ENCODE peak calls at places on chromosomes 4 and X, in four cellular contexts. V, N, F and P are unnamed samples.

GRCh38 chr4:78336093-78336943 is 215.3 kb upstream of the ANXA3 start:
- DNase-seq in V (no peak), N (peak; percentile 10), F (peak; percentile 29), P (peak; percentile 15)

GRCh38 chr4:859496-859895 is 33.6 kb upstream of the CPLX1 start:
- DNase-seq in V (no peak), N (no peak), F (no peak), P (no peak)

GRCh38 chr4:61200195-61200990 is at the start of gene ADGRL3:
- DNase-seq in V (no peak), N (peak; percentile 43), F (peak; percentile 9), P (peak; percentile 63)

GRCh38 chrX:110964761-110965160 is 131.2 kb upstream of the PAK3 start:
- DNase-seq in V (no peak), N (no peak), F (no peak), P (no peak)

GRCh38 chr4:38716271-38716670 is 52.3 kb downstream of the KLF3 start:
- DNase-seq in V (no peak), N (no peak), F (no peak), P (no peak)

GRCh38 chr4:142474398-142475087 is 371.6 kb downstream of the INPP4B start:
- DNase-seq in V (no peak), N (peak; percentile 96), F (peak; percentile 56), P (no peak)

GRCh38 chr4:98746530-98746929 is 88.1 kb upstream of the TSPAN5 start:
- DNase-seq in V (no peak), N (no peak), F (no peak), P (no peak)

GRCh38 chr4:52935317-52935716 is 73.2 kb downstream of the RASL11B start:
- DNase-seq in V (no peak), N (peak; percentile 42), F (no peak), P (no peak)

GRCh38 chr4:91302120-91302519 is 1001.6 kb upstream of the GRID2 start:
- DNase-seq in V (no peak), N (no peak), F (no peak), P (no peak)

GRCh38 chr4:18042754-18043153 is 21.2 kb upstream of the LCORL start:
- DNase-seq in V (no peak), N (peak; percentile 37), F (no peak), P (no peak)

GRCh38 chr4:93203708-93204107 is 624.8 kb upstream of the ATOH1 start:
- DNase-seq in V (no peak), N (no peak), F (peak; percentile 24), P (peak; percentile 15)

GRCh38 chr4:176584031-176584430 is 208.7 kb downstream of the VEGFC start:
- DNase-seq in V (no peak), N (no peak), F (peak; percentile 47), P (no peak)

GRCh38 chrX:55169782-55170181 is 50.4 kb upstream of the PAGE5 start:
- DNase-seq in V (no peak), N (no peak), F (no peak), P (no peak)

GRCh38 chr4:128228778-128229457 is 58.7 kb downstream of the PGRMC2 start:
- DNase-seq in V (no peak), N (no peak), F (peak; percentile 29), P (no peak)

GRCh38 chrX:41730101-41730500 is 6.1 kb downstream of the GPR82 start:
- DNase-seq in V (no peak), N (no peak), F (peak; percentile 1), P (no peak)

GRCh38 chrX:18884916-18885315 is 99.0 kb downstream of the PHKA2 start:
- DNase-seq in V (no peak), N (no peak), F (peak; percentile 17), P (no peak)

GRCh38 chr4:168694669-168695068 is 197.8 kb downstream of the PALLD start:
- DNase-seq in V (no peak), N (peak; percentile 99), F (peak; percentile 52), P (no peak)

GRCh38 chr4:11635336-11635735 is 206.6 kb upstream of the HS3ST1 start:
- DNase-seq in V (no peak), N (peak; percentile 96), F (no peak), P (no peak)

GRCh38 chrX:132612990-132613564 is 124.2 kb upstream of the MBNL3 start:
- DNase-seq in V (peak; percentile 5), N (peak; percentile 61), F (peak; percentile 55), P (peak; percentile 69)

GRCh38 chr4:57234252-57234775 is 124.1 kb upstream of the IGFBP7 start:
- DNase-seq in V (no peak), N (no peak), F (no peak), P (no peak)

GRCh38 chr4:157854819-157855218 is 318.0 kb downstream of the GASK1B start:
- DNase-seq in V (no peak), N (no peak), F (no peak), P (no peak)

GRCh38 chrX:135463937-135464336 is 42.2 kb downstream of the SMIM10L2A start:
- DNase-seq in V (no peak), N (peak; percentile 10), F (peak; percentile 43), P (no peak)

GRCh38 chr4:90027565-90027964 is 99.6 kb upstream of the CCSER1 start:
- DNase-seq in V (no peak), N (no peak), F (no peak), P (no peak)

GRCh38 chr4:25427871-25428270 is 50.8 kb downstream of the ANAPC4 start:
- DNase-seq in V (no peak), N (no peak), F (no peak), P (no peak)

GRCh38 chr4:152780267-152780811 is 585 bp downstream of the ARFIP1 start:
- DNase-seq in V (peak; percentile 59), N (peak; percentile 60), F (peak; percentile 75), P (peak; percentile 41)

GRCh38 chr4:55609393-55609821 is 17.4 kb upstream of the PDCL2 start:
- DNase-seq in V (no peak), N (peak; percentile 34), F (peak; percentile 85), P (no peak)

GRCh38 chrX:121154858-121155404 is 107.5 kb downstream of the GLUD2 start:
- DNase-seq in V (no peak), N (peak; percentile 11), F (no peak), P (no peak)

GRCh38 chrX:144730486-144730885 is 516.8 kb upstream of the SPANXN1 start:
- DNase-seq in V (no peak), N (no peak), F (no peak), P (no peak)

GRCh38 chr4:24210332-24210902 is 320.6 kb upstream of the PPARGC1A start:
- DNase-seq in V (no peak), N (peak; percentile 13), F (peak; percentile 98), P (no peak)

GRCh38 chr4:39521253-39521908 is 5.9 kb downstream of the UGDH start:
- DNase-seq in V (no peak), N (no peak), F (peak; percentile 88), P (no peak)

GRCh38 chrX:42978655-42979379 is 200.9 kb upstream of the PPP1R2C start:
- DNase-seq in V (no peak), N (peak; percentile 80), F (no peak), P (no peak)

GRCh38 chr4:64781737-64782326 is 372.6 kb upstream of the TECRL start:
- DNase-seq in V (no peak), N (peak; percentile 37), F (peak; percentile 42), P (no peak)

GRCh38 chr4:24103434-24104168 is 213.8 kb upstream of the PPARGC1A start:
- DNase-seq in V (no peak), N (no peak), F (no peak), P (no peak)

GRCh38 chrX:91434351-91435168 is at the start of gene PABPC5:
- DNase-seq in V (no peak), N (peak; percentile 27), F (peak; percentile 92), P (peak; percentile 88)

GRCh38 chrX:124239324-124239723 is 93.1 kb upstream of the TEX13D start:
- DNase-seq in V (no peak), N (no peak), F (no peak), P (no peak)

GRCh38 chr4:93617596-93617995 is 211.0 kb upstream of the ATOH1 start:
- DNase-seq in V (no peak), N (no peak), F (no peak), P (no peak)

GRCh38 chrX:38018734-38019410 is 12.5 kb downstream of the SYTL5 start:
- DNase-seq in V (no peak), N (no peak), F (no peak), P (peak; percentile 29)

GRCh38 chr4:6962211-6963041 is 52.8 kb downstream of the TBC1D14 start:
- DNase-seq in V (no peak), N (no peak), F (no peak), P (no peak)

DNA sequence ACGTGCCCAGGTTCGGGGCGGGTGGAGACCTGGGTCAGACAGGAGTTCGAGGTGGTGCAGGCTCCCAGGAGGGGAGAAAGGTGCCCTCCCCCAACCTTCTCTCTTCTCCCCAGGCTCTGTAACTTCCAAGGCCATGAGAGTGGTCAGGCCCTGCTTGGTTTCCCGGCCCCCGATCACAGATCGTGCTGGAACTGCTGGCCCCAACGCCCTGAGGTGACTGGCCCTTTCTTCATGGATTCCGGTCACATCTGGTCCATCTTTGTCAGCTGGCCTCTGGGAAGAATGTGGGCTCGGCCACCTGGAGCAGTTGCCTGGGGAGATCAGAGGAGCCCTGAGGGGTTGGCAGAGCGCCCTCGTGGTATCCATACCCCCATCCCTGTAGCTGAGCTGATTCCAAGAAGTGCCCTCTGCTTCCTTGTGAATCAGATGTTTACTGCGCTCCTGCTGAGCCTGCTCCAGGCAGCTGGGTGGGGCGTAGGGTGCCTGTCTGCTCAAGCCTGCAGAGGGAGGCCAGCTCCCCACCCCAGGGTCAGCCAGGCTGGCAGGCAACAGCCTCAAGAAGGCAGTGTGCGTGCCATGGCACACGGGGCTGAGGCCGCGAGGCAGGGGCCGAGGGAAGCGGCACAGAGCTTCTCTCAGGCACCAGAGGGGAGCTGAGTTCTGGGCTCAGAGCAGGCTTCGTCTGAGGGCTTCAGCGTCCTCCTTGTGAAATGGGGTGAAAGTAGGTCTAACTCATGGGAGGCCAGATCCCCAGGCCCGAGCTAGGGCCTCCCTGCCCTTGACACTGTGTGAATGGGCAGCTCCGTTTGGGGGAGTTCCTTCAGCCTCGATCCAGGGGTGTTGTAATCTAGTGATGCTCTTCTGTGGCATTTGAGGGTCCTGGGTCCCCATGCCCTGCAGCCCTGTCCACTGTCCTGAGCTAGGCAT is 3.6 kb downstream of the SH3BP2 start:
- DNase-seq in V (no peak), N (peak; percentile 73), F (peak; percentile 81), P (no peak)
- H3K4me1 ChIP-seq in V (peaks cover 63% of the 10 kb centered on the region), N (peaks cover 43% of the 10 kb centered on the region), F (peaks cover 42% of the 10 kb centered on the region), P (peaks cover 92% of the 10 kb centered on the region)

DNA sequence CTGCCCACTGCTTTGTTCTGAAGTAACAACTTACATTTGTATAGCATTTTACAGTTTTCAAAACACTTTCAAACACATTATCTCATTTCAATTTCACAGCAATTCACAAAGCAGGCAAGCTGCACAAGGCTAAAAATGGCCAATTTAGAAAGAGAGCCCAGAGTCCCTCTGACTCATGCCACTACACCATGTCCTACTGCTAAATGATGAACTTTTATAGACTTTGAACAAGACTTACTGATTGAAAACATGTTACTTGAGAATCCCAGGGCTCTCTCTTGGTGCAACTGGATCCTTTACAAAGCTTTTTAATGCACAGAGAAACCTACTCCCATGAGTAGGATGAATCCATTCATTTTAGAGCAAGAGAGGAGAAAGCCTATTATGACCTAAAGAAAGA is 5.8 kb upstream of the G3BP2 start:
- DNase-seq in V (no peak), N (no peak), F (peak; percentile 21), P (no peak)
- H3K4me1 ChIP-seq in V (peaks cover 13% of the 10 kb centered on the region), N (peaks cover 3% of the 10 kb centered on the region), F (peaks cover 4% of the 10 kb centered on the region), P (no peaks in the 10 kb centered on the region)

DNA sequence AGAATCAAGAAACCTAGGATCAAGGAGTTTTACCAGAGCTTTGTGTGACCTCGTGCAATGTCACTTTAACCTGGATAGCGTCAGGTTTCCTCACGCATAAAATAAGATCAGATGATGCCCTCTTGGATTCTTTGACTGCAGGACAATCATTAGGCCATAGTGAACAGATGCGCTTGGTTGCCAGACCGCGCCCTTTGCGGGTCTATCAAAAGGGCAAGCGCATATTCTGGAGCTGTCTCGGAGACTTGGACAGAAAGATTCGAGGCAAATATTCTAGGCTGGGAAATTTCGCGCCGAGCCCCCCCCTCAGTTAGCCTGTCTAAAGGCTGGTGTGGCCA is 66.6 kb downstream of the FBXO8 start:
- DNase-seq in V (no peak), N (no peak), F (no peak), P (no peak)
- H3K4me1 ChIP-seq in V (peaks cover 36% of the 10 kb centered on the region), N (peaks cover 20% of the 10 kb centered on the region), F (peaks cover 5% of the 10 kb centered on the region), P (peaks cover 20% of the 10 kb centered on the region)

GRCh38 chr4:110616162-110617062 is 6.5 kb downstream of the PITX2 start:
- DNase-seq in V (no peak), N (no peak), F (no peak), P (no peak)
- H3K4me1 ChIP-seq in V (no peaks in the 10 kb centered on the region), N (peaks cover 14% of the 10 kb centered on the region), F (no peaks in the 10 kb centered on the region), P (no peaks in the 10 kb centered on the region)